ENCODE peak calls at places on chromosomes 2 and 18, in five cellular contexts. S is cardiac muscle cell, N is T-helper 2 cell, Q is D341Med, T is thoracic aorta. K is an unnamed sample.

GRCh38 chr18:524496-524895 is 24.0 kb upstream of the COLEC12 start:
- DNase-seq in S (no peak), N (no peak), Q (no peak), T (no peak), K (peak)

GRCh38 chr18:457120-457519 is 43.4 kb downstream of the COLEC12 start:
- DNase-seq in S (no peak), N (no peak), Q (peak), T (no peak), K (peak)

GRCh38 chr18:57122906-57123510 is 23.9 kb upstream of the BOD1L2 start:
- DNase-seq in S (no peak), N (no peak), Q (no peak), T (no peak), K (no peak)

GRCh38 chr2:233025706-233026105 is 6.8 kb upstream of the NEU2 start:
- DNase-seq in S (no peak), N (no peak), Q (no peak), T (no peak), K (no peak)

GRCh38 chr2:47218899-47219525 is 63.9 kb upstream of the STPG4 start:
- DNase-seq in S (no peak), N (no peak), Q (no peak), T (no peak), K (no peak)

GRCh38 chr2:106104332-106105062 is 89.6 kb downstream of the UXS1 start:
- DNase-seq in S (peak), N (peak), Q (peak), T (no peak), K (peak)

GRCh38 chr2:200347301-200347700 is 40.8 kb downstream of the SPATS2L start:
- DNase-seq in S (no peak), N (no peak), Q (no peak), T (no peak), K (no peak)

GRCh38 chr2:224178085-224178484 is 139.0 kb upstream of the SERPINE2 start:
- DNase-seq in S (no peak), N (no peak), Q (no peak), T (no peak), K (no peak)

GRCh38 chr18:73520229-73520628 is 627.4 kb downstream of the FBXO15 start:
- DNase-seq in S (no peak), N (no peak), Q (no peak), T (no peak), K (no peak)

GRCh38 chr2:10868465-10869314 is 43.0 kb upstream of the KCNF1 start:
- DNase-seq in S (no peak), N (no peak), Q (no peak), T (no peak), K (no peak)